ENCODE peak calls at places on chromosome 3, in five cellular contexts. C, E, B, N and P are unnamed samples.

GRCh38 chr3:127694467-127695215 is 21.9 kb downstream of the ABTB1 start:
- DNase-seq in C (no peak), N (peak; percentile 70), B (no peak), E (peak; percentile 86), P (no peak)

GRCh38 chr3:69116897-69117296 is 5.5 kb downstream of the LMOD3 start:
- DNase-seq in E (peak; percentile 47), N (no peak), C (no peak), B (peak; percentile 57), P (no peak)

GRCh38 chr3:72633534-72633933 is 214.7 kb downstream of the SHQ1 start:
- DNase-seq in E (no peak), N (no peak), B (no peak), C (no peak), P (no peak)

GRCh38 chr3:193978446-193978845 is 157.5 kb upstream of the HES1 start:
- DNase-seq in B (no peak), E (no peak), N (no peak), C (no peak), P (no peak)

GRCh38 chr3:72324253-72324811 is 523.9 kb downstream of the SHQ1 start:
- DNase-seq in C (no peak), E (no peak), B (no peak), N (no peak), P (no peak)

GRCh38 chr3:134376385-134376765 is 2.1 kb upstream of the AMOTL2 start:
- DNase-seq in B (no peak), E (no peak), C (no peak), N (no peak), P (no peak)

GRCh38 chr3:191051037-191051436 is 148.0 kb upstream of the OSTN start:
- DNase-seq in C (peak; percentile 49), B (no peak), N (no peak), E (no peak), P (peak; percentile 51)

GRCh38 chr3:157460253-157460652 is 23.6 kb downstream of the PTX3 start:
- DNase-seq in B (no peak), N (no peak), E (no peak), C (no peak), P (peak; percentile 83)

GRCh38 chr3:31157028-31157694 is 262.7 kb upstream of the GADL1 start:
- DNase-seq in B (no peak), N (no peak), E (no peak), C (no peak), P (no peak)

GRCh38 chr3:165783383-165783782 is 53.8 kb downstream of the BCHE start:
- DNase-seq in C (no peak), E (no peak), B (no peak), N (no peak), P (no peak)

GRCh38 chr3:188954590-188955208 is 217.1 kb upstream of the TPRG1 start:
- DNase-seq in E (peak; percentile 86), C (peak; percentile 95), B (peak; percentile 68), N (peak; percentile 86), P (peak; percentile 91)

GRCh38 chr3:106759686-106760085 is 617.6 kb upstream of the CCDC54 start:
- DNase-seq in E (no peak), B (no peak), C (no peak), N (no peak), P (peak; percentile 26)

GRCh38 chr3:188176476-188176875 is 22.5 kb downstream of the LPP start:
- DNase-seq in E (no peak), N (no peak), C (no peak), B (no peak), P (no peak)

GRCh38 chr3:15647629-15648167 is 46.2 kb downstream of the BTD start:
- DNase-seq in B (no peak), C (peak; percentile 97), N (no peak), E (no peak), P (peak; percentile 98)

GRCh38 chr3:194489736-194490612 is 3.2 kb upstream of the ATP13A3 start:
- DNase-seq in B (no peak), C (peak; percentile 79), N (no peak), E (no peak), P (peak; percentile 57)

GRCh38 chr3:126338796-126339241 is 18.4 kb downstream of the KLF15 start:
- DNase-seq in C (no peak), B (no peak), E (peak; percentile 24), N (peak; percentile 15), P (no peak)

GRCh38 chr3:141878812-141879211 is 2.4 kb downstream of the ATP1B3 start:
- DNase-seq in C (peak; percentile 68), N (no peak), B (no peak), E (no peak), P (peak; percentile 62)

GRCh38 chr3:68953781-68954444 is 21.6 kb upstream of the TAFA4 start:
- DNase-seq in C (no peak), B (no peak), N (no peak), E (no peak), P (no peak)

GRCh38 chr3:24688446-24689148 is 193.9 kb upstream of the THRB start:
- DNase-seq in B (no peak), C (no peak), N (no peak), E (no peak), P (no peak)

GRCh38 chr3:105580551-105580950 is 213.8 kb downstream of the ALCAM start:
- DNase-seq in C (no peak), B (no peak), N (no peak), E (no peak), P (no peak)

GRCh38 chr3:10401990-10402761 is 81.3 kb upstream of the SEC13 start:
- DNase-seq in N (no peak), C (no peak), E (no peak), B (no peak), P (no peak)

GRCh38 chr3:31533169-31533870 is 595 bp downstream of the STT3B start:
- DNase-seq in C (peak; percentile 20), B (peak; percentile 36), E (peak; percentile 52), N (peak; percentile 64), P (no peak)

GRCh38 chr3:56593455-56594158 is 36.6 kb downstream of the CCDC66 start:
- DNase-seq in E (no peak), N (no peak), C (no peak), B (no peak), P (no peak)

GRCh38 chr3:120170223-120170622 is 76.0 kb upstream of the GSK3B start:
- DNase-seq in B (no peak), E (no peak), N (no peak), C (peak; percentile 27), P (peak; percentile 92)

GRCh38 chr3:61719278-61719977 is 158.1 kb downstream of the PTPRG start:
- DNase-seq in E (no peak), B (no peak), N (no peak), C (no peak), P (no peak)

GRCh38 chr3:43866529-43867353 is 176.0 kb downstream of the ABHD5 start:
- DNase-seq in N (no peak), E (no peak), C (peak; percentile 52), B (no peak), P (peak; percentile 98)

GRCh38 chr3:186826978-186827857 is 15.3 kb upstream of the ADIPOQ start:
- DNase-seq in B (peak; percentile 62), C (peak; percentile 81), N (peak; percentile 83), E (peak; percentile 84), P (peak; percentile 69)

GRCh38 chr3:138367912-138368311 is 19.5 kb downstream of the MRAS start:
- DNase-seq in B (peak; percentile 44), E (no peak), N (peak; percentile 58), C (peak; percentile 26), P (peak; percentile 35)

GRCh38 chr3:119690043-119690656 is 12.7 kb upstream of the CFAP91 start:
- DNase-seq in E (no peak), N (no peak), B (no peak), C (peak; percentile 54), P (peak; percentile 56)

GRCh38 chr3:195808741-195809290 is 2.9 kb downstream of the MUC4 start:
- DNase-seq in B (no peak), C (no peak), E (no peak), N (no peak), P (no peak)

GRCh38 chr3:60609446-60609845 is 641.8 kb downstream of the FHIT start:
- DNase-seq in B (no peak), C (no peak), N (no peak), E (no peak), P (peak; percentile 20)

DNA sequence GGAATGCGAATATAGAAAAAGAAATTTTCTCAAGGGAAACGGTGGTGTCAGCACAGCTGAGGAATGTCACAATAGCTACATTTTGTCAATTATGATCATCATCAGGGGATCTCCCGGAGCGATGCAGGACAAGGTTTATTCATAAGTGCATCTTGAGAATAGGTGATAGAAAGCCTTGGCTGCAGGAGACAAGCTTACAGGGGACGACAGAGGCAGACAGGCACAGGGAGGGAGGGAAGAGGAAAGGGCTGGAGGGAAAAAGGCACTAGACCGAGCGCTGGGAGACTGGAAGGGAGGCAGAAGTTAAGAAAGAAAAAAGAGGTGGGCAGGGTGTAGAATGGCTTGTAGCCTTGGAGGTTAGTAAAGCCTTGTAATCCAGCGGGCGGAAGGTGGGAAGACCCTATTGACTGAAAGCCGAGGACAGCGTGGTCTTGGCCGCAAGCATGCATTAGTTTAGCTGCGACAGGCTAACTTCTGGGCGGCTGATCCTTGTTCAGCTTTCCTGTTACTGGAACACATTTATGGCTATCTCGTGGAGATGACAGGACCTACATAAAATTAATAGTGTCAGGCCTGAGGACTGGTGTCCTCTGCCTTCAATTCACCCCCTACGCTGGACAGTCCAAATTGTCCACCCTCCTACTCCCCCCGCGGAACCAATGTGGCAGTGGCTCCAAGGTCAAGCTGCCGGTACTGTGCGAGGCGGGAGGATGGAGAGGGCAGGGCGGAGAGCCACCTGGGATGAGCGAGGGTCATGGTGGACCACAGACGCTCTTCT is 1.5 kb upstream of the NECTIN3 start:
- DNase-seq in N (peak; percentile 35), C (peak; percentile 24), E (no peak), B (no peak), P (no peak)
- H3K4me3 ChIP-seq in N (peak overlapping the region; percentile 91), C (peak overlapping the region; percentile 95), E (peak overlapping the region; percentile 77), B (peak overlapping the region; percentile 93), P (peak overlapping the region; percentile 85)

GRCh38 chr3:124599779-124600693 is 130.2 kb upstream of the UMPS start:
- DNase-seq in C (no peak), B (no peak), N (no peak), E (no peak), P (no peak)
- TF ChIP-seq CTCF in C (no peak), B (no peak), N (no peak), E (no peak), P (no peak)

GRCh38 chr3:108088697-108089096 is 2.1 kb downstream of the CD47 start:
- DNase-seq in B (no peak), E (no peak), N (no peak), C (no peak), P (peak; percentile 43)
- H3K4me3 ChIP-seq in B (peak overlapping the region; percentile 93), E (peak overlapping the region; percentile 81), N (peak overlapping the region; percentile 91), C (peak overlapping the region; percentile 89), P (peak overlapping the region; percentile 90)

DNA sequence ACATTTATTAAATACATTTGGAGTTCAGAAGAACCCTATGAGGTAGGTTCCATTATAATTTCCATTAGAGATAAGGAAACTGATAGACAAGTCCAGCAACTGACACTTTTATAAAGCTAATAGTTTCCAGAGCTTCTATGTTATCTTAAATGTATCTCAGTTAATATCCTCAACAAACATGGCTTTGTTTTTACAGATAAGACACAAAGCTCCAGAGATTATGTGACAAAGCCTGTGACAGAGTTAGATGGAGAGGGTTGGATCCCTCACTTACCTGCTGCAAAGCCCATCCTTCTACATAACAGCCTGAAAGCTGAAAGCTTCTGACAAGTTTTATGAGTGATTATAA is 473 bp upstream of the COMMD2 start:
- DNase-seq in C (no peak), B (no peak), E (no peak), N (no peak), P (no peak)
- TF ChIP-seq CTCF in C (no peak), B (no peak), E (no peak), N (no peak), P (no peak)

DNA sequence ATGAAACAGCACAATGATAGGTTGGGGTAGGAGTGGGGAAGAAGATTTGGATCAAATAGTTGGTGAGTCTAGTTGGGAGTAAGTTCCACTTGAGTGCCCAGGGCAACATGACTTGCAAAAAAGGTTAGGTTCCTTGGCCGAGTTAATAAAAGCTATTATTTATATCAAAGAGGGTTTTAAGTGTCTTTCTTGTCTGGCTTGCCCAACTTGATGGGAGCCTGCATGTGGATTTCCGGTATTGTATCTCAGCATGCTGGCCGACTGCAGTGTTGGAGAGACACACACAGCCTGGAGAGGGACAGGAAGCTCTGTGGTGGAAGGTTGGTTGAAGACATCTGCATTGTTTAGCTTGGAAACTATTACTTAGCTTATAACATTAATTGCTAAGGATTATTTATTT is 449.5 kb upstream of the TBL1XR1 start:
- DNase-seq in C (no peak), E (no peak), N (no peak), B (no peak), P (no peak)
- H3K4me3 ChIP-seq in C (no peak overlapping the region), E (no peak overlapping the region), N (no peak overlapping the region), B (no peak overlapping the region), P (no peak overlapping the region)